ENCODE peak calls at places on chromosomes 13 and 19, in seven cellular contexts. One of them, this sample, is unnamed.

GRCh38 chr19:2771786-2772674 is 11.0 kb downstream of the SGTA start:
- DNase-seq in anterior cingulate cortex: no peak
- DNase-seq in transverse colon: no peak
- DNase-seq in GM23338: no peak
- DNase-seq in bronchial epithelial cell: no peak
- DNase-seq in central memory CD8-positive, alpha-beta T cell: no peak
- DNase-seq in SIG-M5: no peak
- DNase-seq in this sample: no peak

GRCh38 chr13:75481176-75482069 is 546 bp downstream of the TBC1D4 start:
- DNase-seq in anterior cingulate cortex: peak; percentile 53
- DNase-seq in transverse colon: peak; percentile 24
- DNase-seq in GM23338: peak; percentile 68
- DNase-seq in bronchial epithelial cell: no peak
- DNase-seq in central memory CD8-positive, alpha-beta T cell: peak; percentile 14
- DNase-seq in SIG-M5: no peak
- DNase-seq in this sample: peak; percentile 41

GRCh38 chr13:101258071-101258470 is 158.2 kb downstream of the NALCN start:
- DNase-seq in anterior cingulate cortex: no peak
- DNase-seq in transverse colon: no peak
- DNase-seq in GM23338: peak; percentile 22
- DNase-seq in bronchial epithelial cell: peak; percentile 64
- DNase-seq in central memory CD8-positive, alpha-beta T cell: no peak
- DNase-seq in SIG-M5: no peak
- DNase-seq in this sample: peak; percentile 79

GRCh38 chr19:39053276-39054090 is 21.1 kb upstream of the FBXO27 start:
- DNase-seq in anterior cingulate cortex: peak; percentile 20
- DNase-seq in transverse colon: peak; percentile 45
- DNase-seq in GM23338: no peak
- DNase-seq in bronchial epithelial cell: no peak
- DNase-seq in central memory CD8-positive, alpha-beta T cell: no peak
- DNase-seq in SIG-M5: no peak
- DNase-seq in this sample: no peak

GRCh38 chr13:26979334-26979733 is 192.3 kb downstream of the USP12 start:
- DNase-seq in anterior cingulate cortex: no peak
- DNase-seq in transverse colon: no peak
- DNase-seq in GM23338: no peak
- DNase-seq in bronchial epithelial cell: no peak
- DNase-seq in central memory CD8-positive, alpha-beta T cell: no peak
- DNase-seq in SIG-M5: no peak
- DNase-seq in this sample: no peak

GRCh38 chr13:21243045-21243842 is 66.8 kb downstream of the MRPL57 start:
- DNase-seq in anterior cingulate cortex: no peak
- DNase-seq in transverse colon: no peak
- DNase-seq in GM23338: no peak
- DNase-seq in bronchial epithelial cell: no peak
- DNase-seq in central memory CD8-positive, alpha-beta T cell: no peak
- DNase-seq in SIG-M5: no peak
- DNase-seq in this sample: no peak

GRCh38 chr19:51207747-51208146 is 17.1 kb upstream of the CD33 start:
- DNase-seq in anterior cingulate cortex: no peak
- DNase-seq in transverse colon: no peak
- DNase-seq in GM23338: no peak
- DNase-seq in bronchial epithelial cell: no peak
- DNase-seq in central memory CD8-positive, alpha-beta T cell: no peak
- DNase-seq in SIG-M5: no peak
- DNase-seq in this sample: no peak

GRCh38 chr13:107964356-107964755 is 251.0 kb downstream of the LIG4 start:
- DNase-seq in anterior cingulate cortex: no peak
- DNase-seq in transverse colon: no peak
- DNase-seq in GM23338: no peak
- DNase-seq in bronchial epithelial cell: no peak
- DNase-seq in central memory CD8-positive, alpha-beta T cell: no peak
- DNase-seq in SIG-M5: no peak
- DNase-seq in this sample: no peak

GRCh38 chr19:3056454-3057016 is 5.8 kb downstream of the TLE5 start:
- DNase-seq in anterior cingulate cortex: no peak
- DNase-seq in transverse colon: no peak
- DNase-seq in GM23338: no peak
- DNase-seq in bronchial epithelial cell: peak; percentile 19
- DNase-seq in central memory CD8-positive, alpha-beta T cell: no peak
- DNase-seq in SIG-M5: no peak
- DNase-seq in this sample: no peak

GRCh38 chr19:46716013-46716671 is 772 bp downstream of the PRKD2 start:
- DNase-seq in anterior cingulate cortex: no peak
- DNase-seq in transverse colon: peak; percentile 44
- DNase-seq in GM23338: peak; percentile 75
- DNase-seq in bronchial epithelial cell: no peak
- DNase-seq in central memory CD8-positive, alpha-beta T cell: no peak
- DNase-seq in SIG-M5: no peak
- DNase-seq in this sample: peak; percentile 17

GRCh38 chr13:102700088-102701031 is 5.5 kb upstream of the METTL21C start:
- DNase-seq in anterior cingulate cortex: no peak
- DNase-seq in transverse colon: no peak
- DNase-seq in GM23338: no peak
- DNase-seq in bronchial epithelial cell: no peak
- DNase-seq in central memory CD8-positive, alpha-beta T cell: no peak
- DNase-seq in SIG-M5: no peak
- DNase-seq in this sample: no peak

GRCh38 chr13:50626031-50626643 is 217.4 kb downstream of the DLEU7 start:
- DNase-seq in anterior cingulate cortex: no peak
- DNase-seq in transverse colon: no peak
- DNase-seq in GM23338: no peak
- DNase-seq in bronchial epithelial cell: peak; percentile 22
- DNase-seq in central memory CD8-positive, alpha-beta T cell: no peak
- DNase-seq in SIG-M5: peak; percentile 69
- DNase-seq in this sample: no peak

GRCh38 chr13:23621316-23621645 is 51.1 kb downstream of the TNFRSF19 start:
- DNase-seq in anterior cingulate cortex: no peak
- DNase-seq in transverse colon: no peak
- DNase-seq in GM23338: no peak
- DNase-seq in bronchial epithelial cell: peak; percentile 98
- DNase-seq in central memory CD8-positive, alpha-beta T cell: no peak
- DNase-seq in SIG-M5: no peak
- DNase-seq in this sample: no peak

GRCh38 chr19:58326501-58326913 is 287 bp upstream of the ZSCAN22 start:
- DNase-seq in anterior cingulate cortex: no peak
- DNase-seq in transverse colon: no peak
- DNase-seq in GM23338: no peak
- DNase-seq in bronchial epithelial cell: no peak
- DNase-seq in central memory CD8-positive, alpha-beta T cell: no peak
- DNase-seq in SIG-M5: no peak
- DNase-seq in this sample: no peak

GRCh38 chr13:65889368-65889767 is 1340.8 kb downstream of the PCDH9 start:
- DNase-seq in anterior cingulate cortex: no peak
- DNase-seq in transverse colon: no peak
- DNase-seq in GM23338: no peak
- DNase-seq in bronchial epithelial cell: peak; percentile 4
- DNase-seq in central memory CD8-positive, alpha-beta T cell: no peak
- DNase-seq in SIG-M5: no peak
- DNase-seq in this sample: no peak

GRCh38 chr19:14786421-14786851 is 8.1 kb upstream of the ADGRE2 start:
- DNase-seq in anterior cingulate cortex: no peak
- DNase-seq in transverse colon: no peak
- DNase-seq in GM23338: peak; percentile 79
- DNase-seq in bronchial epithelial cell: no peak
- DNase-seq in central memory CD8-positive, alpha-beta T cell: no peak
- DNase-seq in SIG-M5: no peak
- DNase-seq in this sample: no peak

GRCh38 chr19:50514346-50515167 is 844 bp upstream of the ASPDH start:
- DNase-seq in anterior cingulate cortex: peak; percentile 83
- DNase-seq in transverse colon: no peak
- DNase-seq in GM23338: no peak
- DNase-seq in bronchial epithelial cell: no peak
- DNase-seq in central memory CD8-positive, alpha-beta T cell: no peak
- DNase-seq in SIG-M5: no peak
- DNase-seq in this sample: no peak

GRCh38 chr13:109271555-109271954 is 514.8 kb downstream of the IRS2 start:
- DNase-seq in anterior cingulate cortex: no peak
- DNase-seq in transverse colon: no peak
- DNase-seq in GM23338: no peak
- DNase-seq in bronchial epithelial cell: no peak
- DNase-seq in central memory CD8-positive, alpha-beta T cell: no peak
- DNase-seq in SIG-M5: no peak
- DNase-seq in this sample: peak; percentile 43

GRCh38 chr19:32717496-32717895 is 2.1 kb upstream of the TDRD12 start:
- DNase-seq in anterior cingulate cortex: no peak
- DNase-seq in transverse colon: no peak
- DNase-seq in GM23338: no peak
- DNase-seq in bronchial epithelial cell: no peak
- DNase-seq in central memory CD8-positive, alpha-beta T cell: no peak
- DNase-seq in SIG-M5: no peak
- DNase-seq in this sample: no peak

GRCh38 chr19:42068756-42069571 is 1.0 kb downstream of the GRIK5 start:
- DNase-seq in anterior cingulate cortex: no peak
- DNase-seq in transverse colon: no peak
- DNase-seq in GM23338: peak; percentile 51
- DNase-seq in bronchial epithelial cell: no peak
- DNase-seq in central memory CD8-positive, alpha-beta T cell: no peak
- DNase-seq in SIG-M5: no peak
- DNase-seq in this sample: no peak

GRCh38 chr13:30690282-30691188 is 44.8 kb upstream of the ALOX5AP start:
- DNase-seq in anterior cingulate cortex: no peak
- DNase-seq in transverse colon: peak; percentile 74
- DNase-seq in GM23338: no peak
- DNase-seq in bronchial epithelial cell: peak; percentile 63
- DNase-seq in central memory CD8-positive, alpha-beta T cell: no peak
- DNase-seq in SIG-M5: peak; percentile 70
- DNase-seq in this sample: peak; percentile 26

GRCh38 chr13:112061367-112062046 is 5.4 kb upstream of the SOX1 start:
- DNase-seq in anterior cingulate cortex: no peak
- DNase-seq in transverse colon: no peak
- DNase-seq in GM23338: peak; percentile 54
- DNase-seq in bronchial epithelial cell: no peak
- DNase-seq in central memory CD8-positive, alpha-beta T cell: no peak
- DNase-seq in SIG-M5: no peak
- DNase-seq in this sample: no peak

This sample was measured in PC-9.